ENCODE peak calls at places on chromosomes 3 and 15, in eight cellular contexts. F is mucosa of descending colon; B is PC-3; M is Peyer's patch; W is Jurkat, Clone E6-1; T is CD8-positive, alpha-beta memory T cell; E is cardiac muscle cell; L is AG04450. G is an unnamed sample.

GRCh38 chr3:58683001-58683845 is 16.6 kb upstream of the FAM3D start:
- DNase-seq in F (no peak), B (peak; percentile 23), M (no peak), W (peak; percentile 24), T (no peak), E (no peak), L (no peak), G (no peak)

GRCh38 chr15:56913670-56914069 is 4.8 kb upstream of the TCF12 start:
- DNase-seq in F (no peak), B (no peak), M (no peak), W (no peak), T (no peak), E (peak; percentile 82), L (no peak), G (no peak)

GRCh38 chr15:69305204-69305931 is 6.7 kb downstream of the PAQR5 start:
- DNase-seq in F (peak; percentile 72), B (peak; percentile 90), M (peak; percentile 18), W (no peak), T (no peak), E (peak; percentile 90), L (peak; percentile 62), G (no peak)

GRCh38 chr15:65082303-65082958 is 5.9 kb downstream of the KBTBD13 start:
- DNase-seq in F (no peak), B (peak; percentile 5), M (no peak), W (peak; percentile 48), T (no peak), E (no peak), L (no peak), G (no peak)

GRCh38 chr15:32042269-32042996 is 12.1 kb downstream of the CHRNA7 start:
- DNase-seq in F (no peak), B (peak; percentile 27), M (no peak), W (no peak), T (no peak), E (no peak), L (no peak), G (no peak)

GRCh38 chr3:89467886-89468479 is 360.6 kb downstream of the EPHA3 start:
- DNase-seq in F (no peak), B (no peak), M (no peak), W (no peak), T (no peak), E (no peak), L (no peak), G (no peak)

GRCh38 chr3:80087769-80088168 is 320.0 kb upstream of the ROBO1 start:
- DNase-seq in F (no peak), B (peak; percentile 80), M (no peak), W (no peak), T (no peak), E (peak; percentile 61), L (no peak), G (no peak)

GRCh38 chr3:106457278-106458210 is 588.7 kb upstream of the CBLB start:
- DNase-seq in F (no peak), B (peak; percentile 96), M (no peak), W (peak; percentile 58), T (no peak), E (peak; percentile 79), L (peak; percentile 60), G (no peak)

GRCh38 chr15:88255496-88256171 is 905 bp downstream of the NTRK3 start:
- DNase-seq in F (no peak), B (no peak), M (no peak), W (no peak), T (no peak), E (peak; percentile 58), L (no peak), G (no peak)

GRCh38 chr3:191246628-191247027 is 47.6 kb downstream of the OSTN start:
- DNase-seq in F (no peak), B (peak; percentile 92), M (no peak), W (no peak), T (no peak), E (peak; percentile 33), L (no peak), G (no peak)

GRCh38 chr15:35182841-35183479 is 97.9 kb upstream of the NANOGP8 start:
- DNase-seq in F (no peak), B (no peak), M (no peak), W (no peak), T (no peak), E (no peak), L (no peak), G (no peak)

DNA sequence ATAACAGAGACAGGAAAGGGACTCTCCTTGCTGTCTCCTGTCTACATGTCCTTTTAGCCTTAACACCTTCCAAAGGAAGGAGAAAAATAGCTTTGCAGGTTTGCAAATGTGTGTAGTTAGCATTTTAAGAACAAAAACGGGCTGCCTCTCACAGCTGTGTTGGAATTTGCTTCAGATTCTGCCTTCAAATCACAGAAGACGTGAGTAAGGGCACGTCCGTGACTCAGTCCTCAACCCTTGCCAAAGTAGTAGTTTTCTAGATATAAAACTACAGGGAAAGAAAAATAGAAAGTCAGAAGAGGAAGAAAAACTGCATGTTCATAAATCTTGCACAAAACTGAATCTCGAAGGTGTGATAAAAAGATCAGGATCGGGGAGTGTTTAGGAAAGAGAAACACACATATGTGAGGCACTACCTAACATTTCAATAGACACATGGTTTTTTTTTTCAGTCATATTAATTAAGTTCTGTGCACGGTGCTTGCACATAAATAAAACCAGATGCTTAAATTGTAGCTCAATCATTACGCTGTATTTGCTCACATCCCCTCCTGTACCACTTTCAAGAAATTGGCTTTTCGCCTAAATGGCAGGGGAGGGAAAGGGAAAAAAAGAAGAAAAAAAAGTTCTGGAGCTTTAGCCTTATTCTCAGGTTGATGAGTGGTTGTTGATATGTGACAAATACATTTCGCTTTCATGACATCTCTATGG is 71.7 kb downstream of the P3H2 start:
- DNase-seq in F (no peak), B (peak; percentile 59), M (no peak), W (no peak), T (no peak), E (peak; percentile 75), L (no peak), G (no peak)
- H3K4me3 ChIP-seq in F (no peak overlapping the region), B (peak overlapping the region; percentile 10), M (no peak overlapping the region), W (no peak overlapping the region), T (no peak overlapping the region), E (no peak overlapping the region), L (peak overlapping the region; percentile 50), G (no peak overlapping the region)

GRCh38 chr15:90230071-90230494 is 3.7 kb downstream of the CIB1 start:
- DNase-seq in F (peak; percentile 78), B (no peak), M (no peak), W (no peak), T (no peak), E (no peak), L (no peak), G (no peak)
- H3K4me3 ChIP-seq in F (no peak overlapping the region), B (no peak overlapping the region), M (no peak overlapping the region), W (no peak overlapping the region), T (peak overlapping the region; percentile 55), E (no peak overlapping the region), L (no peak overlapping the region), G (no peak overlapping the region)

DNA sequence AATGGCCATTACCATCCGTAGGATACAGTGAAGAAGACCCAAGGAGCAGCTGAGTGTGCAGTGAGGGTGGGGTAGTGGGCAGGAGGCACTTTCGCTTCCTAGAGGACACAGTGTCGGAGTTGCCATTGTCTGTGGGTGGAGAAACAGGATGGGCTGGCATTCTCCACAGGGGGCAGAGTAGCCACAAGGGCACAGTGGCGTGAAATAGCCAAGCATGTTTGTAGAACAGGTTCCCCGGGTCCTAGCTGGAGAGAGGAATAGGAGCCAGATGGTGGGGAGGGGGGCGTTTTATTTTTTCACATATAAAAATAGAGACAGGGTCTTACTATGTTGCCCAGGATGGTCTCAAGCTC is 3.5 kb downstream of the SLC6A6 start:
- DNase-seq in F (no peak), B (peak; percentile 37), M (no peak), W (no peak), T (no peak), E (no peak), L (no peak), G (peak; percentile 48)
- H3K4me3 ChIP-seq in F (no peak overlapping the region), B (no peak overlapping the region), M (peak overlapping the region; percentile 97), W (no peak overlapping the region), T (no peak overlapping the region), E (no peak overlapping the region), L (no peak overlapping the region), G (no peak overlapping the region)

GRCh38 chr3:50472958-50473357 is 30.5 kb downstream of the CACNA2D2 start:
- DNase-seq in F (no peak), B (no peak), M (no peak), W (no peak), T (peak; percentile 51), E (no peak), L (no peak), G (no peak)

GRCh38 chr3:50478671-50479070 is 24.8 kb downstream of the CACNA2D2 start:
- DNase-seq in F (no peak), B (no peak), M (no peak), W (no peak), T (no peak), E (no peak), L (no peak), G (no peak)

GRCh38 chr3:50478051-50478450 is 25.4 kb downstream of the CACNA2D2 start:
- DNase-seq in F (no peak), B (no peak), M (no peak), W (no peak), T (no peak), E (no peak), L (no peak), G (no peak)

GRCh38 chr3:50473768-50474167 is 29.7 kb downstream of the CACNA2D2 start:
- DNase-seq in F (no peak), B (no peak), M (no peak), W (no peak), T (no peak), E (no peak), L (no peak), G (no peak)

DNA sequence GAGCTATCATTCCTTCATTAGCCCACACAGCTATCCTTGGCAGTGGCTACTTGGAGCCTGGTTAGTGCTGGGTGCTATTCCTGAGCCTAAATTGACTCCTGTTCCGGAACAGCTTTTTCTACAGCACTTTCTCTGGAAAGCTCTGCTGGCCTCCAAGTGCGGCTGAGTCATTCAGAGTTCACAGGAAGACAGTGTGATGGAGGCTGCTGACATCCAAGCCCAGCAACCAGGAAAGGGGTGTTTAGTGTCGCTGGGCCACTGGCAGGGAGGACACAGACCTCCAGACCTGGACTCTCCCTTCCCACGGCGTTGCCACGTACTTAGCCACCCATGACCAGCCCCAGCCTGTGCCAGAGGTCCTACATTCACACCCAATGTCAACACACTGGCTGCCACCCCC is 28.7 kb downstream of the CACNA2D2 start:
- DNase-seq in F (no peak), B (peak; percentile 18), M (no peak), W (no peak), T (no peak), E (peak; percentile 50), L (no peak), G (no peak)
- H3K4me3 ChIP-seq in F (no peak overlapping the region), B (no peak overlapping the region), M (no peak overlapping the region), W (no peak overlapping the region), T (no peak overlapping the region), E (no peak overlapping the region), L (no peak overlapping the region), G (no peak overlapping the region)

GRCh38 chr3:117218709-117219108 is 509.1 kb downstream of the TUSC7 start:
- DNase-seq in F (no peak), B (no peak), M (no peak), W (no peak), T (no peak), E (no peak), L (no peak), G (no peak)
- H3K4me3 ChIP-seq in F (no peak overlapping the region), B (no peak overlapping the region), M (no peak overlapping the region), W (no peak overlapping the region), T (no peak overlapping the region), E (no peak overlapping the region), L (no peak overlapping the region), G (no peak overlapping the region)

GRCh38 chr3:117036259-117036799 is 326.8 kb downstream of the TUSC7 start:
- DNase-seq in F (no peak), B (no peak), M (no peak), W (no peak), T (no peak), E (peak; percentile 76), L (peak; percentile 27), G (peak; percentile 41)
- H3K4me3 ChIP-seq in F (no peak overlapping the region), B (no peak overlapping the region), M (no peak overlapping the region), W (no peak overlapping the region), T (no peak overlapping the region), E (no peak overlapping the region), L (peak overlapping the region; percentile 37), G (no peak overlapping the region)

GRCh38 chr15:38072507-38073277 is 138.3 kb downstream of the TMCO5A start:
- DNase-seq in F (peak; percentile 74), B (peak; percentile 82), M (peak; percentile 25), W (no peak), T (peak; percentile 47), E (peak; percentile 91), L (no peak), G (peak; percentile 70)
- H3K4me3 ChIP-seq in F (peak overlapping the region; percentile 15), B (peak overlapping the region; percentile 68), M (peak overlapping the region; percentile 67), W (no peak overlapping the region), T (peak overlapping the region; percentile 33), E (peak overlapping the region; percentile 22), L (peak overlapping the region; percentile 50), G (peak overlapping the region; percentile 12)

G was measured in lung.